ENCODE peak calls at places on chromosome 6, in six cellular contexts. O, Y, B, H, D and Q are unnamed samples.

GRCh38 chr6:125718109-125718508 is 31.3 kb upstream of the HEY2 start:
- DNase-seq in O (no peak), B (no peak), Y (no peak), H (no peak), D (no peak), Q (no peak)

GRCh38 chr6:25629202-25629584 is 22.8 kb upstream of the SCGN start:
- DNase-seq in B (no peak), O (no peak), Y (no peak), H (no peak), D (no peak), Q (no peak)

GRCh38 chr6:80217799-80218198 is 111.3 kb downstream of the BCKDHB start:
- DNase-seq in D (no peak), Y (no peak), H (no peak), B (no peak), O (no peak), Q (no peak)

GRCh38 chr6:150846641-150847040 is 18.9 kb upstream of the MTHFD1L start:
- DNase-seq in D (no peak), H (no peak), Y (no peak), B (no peak), O (no peak), Q (peak)

GRCh38 chr6:168162366-168162765 is 83.4 kb upstream of the FRMD1 start:
- DNase-seq in H (no peak), O (no peak), Y (no peak), D (no peak), B (no peak), Q (no peak)

GRCh38 chr6:111263837-111264236 is 176.5 kb downstream of the SLC16A10 start:
- DNase-seq in Y (no peak), D (no peak), O (no peak), H (no peak), B (peak), Q (peak)

GRCh38 chr6:10386756-10387654 is 27.9 kb downstream of the TFAP2A start:
- DNase-seq in H (no peak), Y (no peak), O (no peak), B (no peak), D (no peak), Q (no peak)

GRCh38 chr6:34692280-34692679 is 4.3 kb downstream of the ILRUN start:
- DNase-seq in O (no peak), B (no peak), Y (no peak), H (no peak), D (no peak), Q (no peak)

GRCh38 chr6:53313784-53314382 is 34.9 kb downstream of the ELOVL5 start:
- DNase-seq in B (no peak), H (no peak), O (no peak), D (no peak), Y (no peak), Q (peak)

DNA sequence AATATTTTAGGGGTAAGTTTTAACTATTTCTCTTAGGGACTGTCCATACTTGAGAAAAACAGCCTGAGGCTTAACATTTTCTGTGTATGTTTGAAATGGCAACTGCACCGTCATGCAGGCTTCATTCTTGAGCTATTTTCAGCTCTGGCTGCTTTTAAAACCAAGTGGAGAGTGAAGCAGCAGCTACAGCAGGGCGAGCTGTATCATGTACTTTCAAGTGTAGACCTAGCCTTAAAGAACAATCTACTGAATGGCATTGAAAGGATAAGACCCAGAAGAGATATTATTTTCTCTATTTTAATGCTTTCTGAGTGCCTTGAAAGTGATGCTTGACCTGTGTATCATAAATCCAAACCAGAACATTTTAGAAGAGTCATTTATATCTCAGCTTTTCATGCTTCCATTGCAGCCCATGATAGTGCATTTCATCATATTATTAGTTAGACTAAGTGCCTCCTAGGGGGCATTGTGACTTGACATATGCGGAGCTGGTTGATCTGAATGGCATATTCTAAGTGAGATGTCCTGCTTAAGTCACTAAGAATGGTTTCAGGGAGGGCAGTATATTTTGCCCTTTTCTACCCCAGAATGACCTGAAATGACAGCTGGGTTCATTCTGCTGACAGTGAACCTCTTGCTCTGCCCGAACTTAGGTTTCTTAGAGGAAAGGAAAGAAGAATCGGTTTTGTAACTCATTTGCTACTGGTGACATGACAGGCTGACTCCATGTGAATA is 85.3 kb downstream of the NKAIN2 start:
- DNase-seq in B (no peak), Y (no peak), O (no peak), H (no peak), D (no peak), Q (peak)
- H3K4me3 ChIP-seq in B (no peak), Y (no peak), O (no peak), H (no peak), D (no peak), Q (no peak)

GRCh38 chr6:134888316-134888715 is 61.6 kb downstream of the ALDH8A1 start:
- DNase-seq in D (no peak), O (no peak), H (no peak), Y (no peak), B (no peak), Q (no peak)
- TF ChIP-seq CTCF in D (no peak), O (no peak), H (no peak), Y (no peak), B (no peak), Q (no peak)

DNA sequence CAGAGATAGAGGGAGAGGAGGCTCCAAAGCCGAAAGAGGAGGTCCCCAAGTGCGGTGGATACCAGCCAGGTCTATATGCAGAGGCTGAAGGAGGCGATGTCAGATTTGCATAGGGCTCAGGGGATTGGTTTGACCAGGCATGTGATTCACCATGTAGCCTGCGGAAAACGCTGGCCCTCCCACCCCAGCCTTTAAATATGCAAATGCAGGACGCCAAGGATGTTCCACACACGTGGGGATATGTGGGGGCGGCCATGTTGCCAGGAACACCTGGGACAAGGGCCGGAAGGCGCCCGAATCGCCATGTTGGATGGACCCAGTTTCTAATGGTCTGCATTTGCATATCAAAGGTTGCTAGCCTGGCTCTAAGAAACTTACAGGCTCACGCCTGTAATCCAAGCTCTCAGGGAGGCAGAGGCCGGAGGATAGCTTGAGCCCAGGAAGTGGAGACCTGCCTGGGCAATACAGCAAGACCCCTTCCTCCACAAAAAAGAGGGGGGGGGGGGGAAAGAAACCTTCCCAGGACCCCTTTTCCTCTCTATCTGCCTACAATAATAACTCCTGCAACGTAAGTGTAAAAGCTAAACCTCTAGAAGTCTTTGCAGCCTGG is 110.5 kb downstream of the TULP4 start:
- DNase-seq in D (no peak), Y (no peak), O (no peak), H (no peak), B (no peak), Q (no peak)
- H3K4me3 ChIP-seq in D (no peak), Y (no peak), O (no peak), H (no peak), B (no peak), Q (no peak)

DNA sequence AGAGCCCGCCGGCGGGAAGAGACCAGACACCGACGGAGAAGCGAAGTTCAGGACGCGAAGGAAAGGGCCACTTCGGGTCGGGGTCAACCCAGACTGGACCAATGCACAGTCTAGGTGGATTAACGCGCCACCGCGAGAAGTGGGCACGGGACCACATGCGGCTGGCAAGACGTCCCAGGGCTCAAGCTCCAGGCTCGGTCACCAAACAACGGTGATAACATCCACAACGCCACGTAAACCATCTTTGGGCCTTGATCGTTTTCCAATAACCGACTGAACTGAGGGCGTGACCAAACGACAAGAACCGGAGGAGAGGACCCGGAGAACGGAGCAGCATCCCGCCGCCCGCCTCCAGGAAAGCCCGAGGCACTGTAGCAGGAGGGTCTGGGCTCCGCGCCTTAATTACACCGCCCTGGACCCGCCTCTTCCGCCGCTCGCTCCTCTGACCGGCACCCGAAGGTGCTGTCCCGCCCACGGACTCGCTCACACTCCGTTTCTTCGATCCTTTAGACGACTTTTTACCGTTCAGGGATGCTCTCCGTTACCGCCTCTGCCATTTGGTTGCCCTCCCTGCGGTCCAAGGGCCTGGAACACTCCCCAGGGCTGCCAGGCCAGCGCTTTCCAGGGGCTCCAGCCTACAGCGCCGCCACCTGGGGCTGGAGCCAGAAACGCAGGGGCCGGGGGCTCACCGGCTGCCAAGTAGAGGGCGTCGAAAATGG is 44.1 kb downstream of the DPPA5 start:
- DNase-seq in Y (no peak), D (no peak), B (peak), O (no peak), H (no peak), Q (peak)
- TF ChIP-seq CTCF in Y (no peak), D (no peak), B (peak), O (peak), H (peak), Q (peak)

DNA sequence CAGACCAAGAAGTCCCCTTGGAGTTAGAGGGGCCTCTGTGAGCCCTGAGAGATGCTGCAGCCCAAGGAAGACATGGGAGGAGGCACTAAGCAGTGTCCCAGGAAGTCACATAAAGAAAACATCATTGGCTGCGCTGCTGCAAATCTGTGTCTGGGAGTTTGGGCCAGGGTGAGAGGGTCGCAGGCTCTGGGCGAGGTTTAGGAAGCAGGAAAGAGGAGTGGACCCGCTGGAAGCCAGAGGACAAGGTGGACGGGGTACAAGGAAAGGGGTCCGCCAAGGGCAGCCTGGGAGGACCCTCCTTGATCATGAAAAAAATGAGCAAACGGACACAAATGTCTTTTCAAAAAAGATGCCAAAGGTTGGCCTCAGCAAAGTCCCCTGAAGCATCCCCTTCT is 15.5 kb upstream of the SERPINB1 start:
- DNase-seq in Y (no peak), H (no peak), O (no peak), B (no peak), D (no peak), Q (no peak)
- H3K4me3 ChIP-seq in Y (no peak), H (no peak), O (no peak), B (no peak), D (no peak), Q (no peak)

GRCh38 chr6:127494240-127494767 is 24.8 kb downstream of the MTCL3 start:
- DNase-seq in D (no peak), Y (no peak), O (no peak), H (no peak), B (no peak), Q (no peak)

DNA sequence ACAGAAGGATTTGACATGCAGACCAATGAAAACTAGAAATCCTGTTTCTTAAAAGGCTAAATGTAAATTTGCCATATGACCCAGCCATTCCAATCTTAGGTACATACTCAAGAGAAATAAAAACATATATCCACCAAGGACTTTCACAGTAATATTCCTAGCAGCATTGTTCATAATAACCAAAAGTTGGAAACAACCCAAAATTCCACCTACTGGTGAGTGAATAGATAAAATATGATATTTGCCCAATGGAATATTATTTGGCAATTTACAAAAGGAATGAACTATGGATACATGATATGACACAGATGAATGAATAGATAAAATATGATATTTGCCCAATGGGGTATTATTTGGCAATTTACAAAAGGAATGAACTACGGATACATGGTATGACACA is 22.7 kb downstream of the MTCL3 start:
- DNase-seq in H (no peak), B (no peak), O (no peak), Y (no peak), D (no peak), Q (peak)
- TF ChIP-seq CTCF in H (no peak), B (no peak), O (no peak), Y (no peak), D (no peak), Q (no peak)